ENCODE peak calls at places on chromosome X, in six cellular contexts. One of them, this sample, is unnamed.
A peak's percentile ranks its signal among the peaks of the same experiment; 100 is the strongest.

GRCh38 chrX:15310117-15310516 is 5.3 kb downstream of the ASB11 start:
- DNase-seq in body of pancreas: peak; percentile 68
- DNase-seq in spleen: no peak
- DNase-seq in endothelial cell of umbilical vein: peak; percentile 91
- DNase-seq in ovary: no peak
- DNase-seq in breast epithelium: no peak
- DNase-seq in this sample: no peak

GRCh38 chrX:75273483-75273882 is 402 bp upstream of the UPRT start:
- DNase-seq in spleen: no peak
- DNase-seq in body of pancreas: peak; percentile 10
- DNase-seq in breast epithelium: no peak
- DNase-seq in endothelial cell of umbilical vein: no peak
- DNase-seq in ovary: no peak
- DNase-seq in this sample: no peak

GRCh38 chrX:129235903-129236302 is 287.4 kb downstream of the SMARCA1 start:
- DNase-seq in breast epithelium: no peak
- DNase-seq in body of pancreas: no peak
- DNase-seq in ovary: no peak
- DNase-seq in endothelial cell of umbilical vein: no peak
- DNase-seq in spleen: no peak
- DNase-seq in this sample: no peak

GRCh38 chrX:27008486-27008885 is 454.7 kb downstream of the PPP4R3C start:
- DNase-seq in ovary: no peak
- DNase-seq in body of pancreas: no peak
- DNase-seq in spleen: no peak
- DNase-seq in breast epithelium: no peak
- DNase-seq in endothelial cell of umbilical vein: no peak
- DNase-seq in this sample: no peak

GRCh38 chrX:15301924-15302323 is 13.5 kb downstream of the ASB11 start:
- DNase-seq in spleen: no peak
- DNase-seq in ovary: no peak
- DNase-seq in endothelial cell of umbilical vein: no peak
- DNase-seq in body of pancreas: peak; percentile 84
- DNase-seq in breast epithelium: no peak
- DNase-seq in this sample: peak; percentile 35

GRCh38 chrX:70030242-70030823 is 19.4 kb downstream of the AWAT2 start:
- DNase-seq in spleen: peak; percentile 45
- DNase-seq in ovary: no peak
- DNase-seq in endothelial cell of umbilical vein: peak; percentile 49
- DNase-seq in breast epithelium: no peak
- DNase-seq in body of pancreas: peak; percentile 45
- DNase-seq in this sample: peak; percentile 13

GRCh38 chrX:68929332-68930150 is 100.7 kb downstream of the EFNB1 start:
- DNase-seq in breast epithelium: no peak
- DNase-seq in endothelial cell of umbilical vein: peak; percentile 57
- DNase-seq in ovary: peak; percentile 43
- DNase-seq in body of pancreas: peak; percentile 45
- DNase-seq in spleen: peak; percentile 52
- DNase-seq in this sample: no peak

GRCh38 chrX:15336023-15336413 is 695 bp upstream of the PIGA start:
- DNase-seq in ovary: no peak
- DNase-seq in spleen: no peak
- DNase-seq in endothelial cell of umbilical vein: peak; percentile 58
- DNase-seq in breast epithelium: no peak
- DNase-seq in body of pancreas: peak; percentile 22
- DNase-seq in this sample: peak; percentile 16

GRCh38 chrX:101417190-101417589 is 9.2 kb downstream of the HNRNPH2 start:
- DNase-seq in spleen: no peak
- DNase-seq in body of pancreas: no peak
- DNase-seq in ovary: no peak
- DNase-seq in endothelial cell of umbilical vein: no peak
- DNase-seq in breast epithelium: no peak
- DNase-seq in this sample: no peak

GRCh38 chrX:99603076-99603814 is 806.8 kb downstream of the PCDH19 start:
- DNase-seq in ovary: no peak
- DNase-seq in endothelial cell of umbilical vein: no peak
- DNase-seq in body of pancreas: no peak
- DNase-seq in spleen: no peak
- DNase-seq in breast epithelium: no peak
- DNase-seq in this sample: no peak

GRCh38 chrX:72102760-72103159 is 29.0 kb downstream of the RTL5 start:
- DNase-seq in spleen: no peak
- DNase-seq in body of pancreas: peak; percentile 60
- DNase-seq in breast epithelium: no peak
- DNase-seq in ovary: no peak
- DNase-seq in endothelial cell of umbilical vein: peak; percentile 32
- DNase-seq in this sample: no peak
- TF ChIP-seq POLR2A in spleen: no peak
- TF ChIP-seq POLR2A in body of pancreas: no peak
- TF ChIP-seq POLR2A in breast epithelium: no peak
- TF ChIP-seq POLR2A in ovary: no peak
- TF ChIP-seq POLR2A in endothelial cell of umbilical vein: no peak
- TF ChIP-seq POLR2A in this sample: no peak

GRCh38 chrX:30865020-30865419 is 24.0 kb downstream of the TAB3 start:
- DNase-seq in endothelial cell of umbilical vein: no peak
- DNase-seq in breast epithelium: no peak
- DNase-seq in spleen: no peak
- DNase-seq in ovary: no peak
- DNase-seq in body of pancreas: no peak
- DNase-seq in this sample: no peak
- TF ChIP-seq CTCF in endothelial cell of umbilical vein: no peak
- TF ChIP-seq CTCF in breast epithelium: no peak
- TF ChIP-seq CTCF in spleen: no peak
- TF ChIP-seq CTCF in ovary: no peak
- TF ChIP-seq CTCF in body of pancreas: no peak
- TF ChIP-seq CTCF in this sample: no peak

DNA sequence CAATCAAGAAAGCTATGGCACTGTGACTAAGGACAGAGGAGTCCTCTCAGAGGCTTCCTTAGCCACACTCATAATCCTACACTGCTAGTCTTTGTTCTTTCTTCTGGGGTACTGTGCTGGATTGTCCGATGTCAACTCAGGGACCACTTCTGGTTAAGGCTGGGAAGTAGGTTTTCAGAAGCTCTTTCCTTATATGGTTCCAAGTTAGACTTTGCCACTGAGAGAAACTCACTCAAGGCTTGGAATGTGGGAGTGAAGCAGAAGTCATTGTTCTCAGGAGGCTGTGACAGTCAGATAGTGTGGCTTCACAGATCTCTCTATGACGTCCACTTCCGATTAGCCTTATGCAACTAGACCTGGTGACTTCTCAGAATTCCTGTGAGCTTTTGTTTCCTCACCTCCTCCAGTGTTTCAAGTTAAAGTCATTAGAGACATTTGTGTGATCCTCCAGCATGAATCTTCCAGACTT is 317.3 kb upstream of the F9 start:
- DNase-seq in endothelial cell of umbilical vein: no peak
- DNase-seq in ovary: no peak
- DNase-seq in breast epithelium: no peak
- DNase-seq in body of pancreas: no peak
- DNase-seq in spleen: no peak
- DNase-seq in this sample: no peak
- TF ChIP-seq POLR2A in endothelial cell of umbilical vein: no peak
- TF ChIP-seq POLR2A in ovary: no peak
- TF ChIP-seq POLR2A in breast epithelium: no peak
- TF ChIP-seq POLR2A in body of pancreas: no peak
- TF ChIP-seq POLR2A in spleen: no peak
- TF ChIP-seq POLR2A in this sample: no peak

GRCh38 chrX:150051096-150051495 is 112.8 kb upstream of the EOLA2 start:
- DNase-seq in breast epithelium: no peak
- DNase-seq in body of pancreas: no peak
- DNase-seq in ovary: no peak
- DNase-seq in spleen: no peak
- DNase-seq in endothelial cell of umbilical vein: no peak
- DNase-seq in this sample: no peak

GRCh38 chrX:150049647-150050046 is 111.4 kb upstream of the EOLA2 start:
- DNase-seq in ovary: no peak
- DNase-seq in breast epithelium: no peak
- DNase-seq in body of pancreas: no peak
- DNase-seq in endothelial cell of umbilical vein: peak; percentile 44
- DNase-seq in spleen: no peak
- DNase-seq in this sample: no peak

GRCh38 chrX:150047818-150048217 is 109.5 kb upstream of the EOLA2 start:
- DNase-seq in body of pancreas: no peak
- DNase-seq in breast epithelium: no peak
- DNase-seq in endothelial cell of umbilical vein: no peak
- DNase-seq in spleen: no peak
- DNase-seq in ovary: no peak
- DNase-seq in this sample: no peak

GRCh38 chrX:150052226-150052625 is 113.9 kb upstream of the EOLA2 start:
- DNase-seq in endothelial cell of umbilical vein: no peak
- DNase-seq in spleen: no peak
- DNase-seq in breast epithelium: no peak
- DNase-seq in ovary: no peak
- DNase-seq in body of pancreas: no peak
- DNase-seq in this sample: no peak

GRCh38 chrX:150050387-150050786 is 112.1 kb upstream of the EOLA2 start:
- DNase-seq in endothelial cell of umbilical vein: no peak
- DNase-seq in spleen: no peak
- DNase-seq in body of pancreas: no peak
- DNase-seq in breast epithelium: no peak
- DNase-seq in ovary: no peak
- DNase-seq in this sample: no peak
- TF ChIP-seq CTCF in endothelial cell of umbilical vein: no peak
- TF ChIP-seq CTCF in spleen: no peak
- TF ChIP-seq CTCF in body of pancreas: no peak
- TF ChIP-seq CTCF in breast epithelium: no peak
- TF ChIP-seq CTCF in ovary: no peak
- TF ChIP-seq CTCF in this sample: no peak

DNA sequence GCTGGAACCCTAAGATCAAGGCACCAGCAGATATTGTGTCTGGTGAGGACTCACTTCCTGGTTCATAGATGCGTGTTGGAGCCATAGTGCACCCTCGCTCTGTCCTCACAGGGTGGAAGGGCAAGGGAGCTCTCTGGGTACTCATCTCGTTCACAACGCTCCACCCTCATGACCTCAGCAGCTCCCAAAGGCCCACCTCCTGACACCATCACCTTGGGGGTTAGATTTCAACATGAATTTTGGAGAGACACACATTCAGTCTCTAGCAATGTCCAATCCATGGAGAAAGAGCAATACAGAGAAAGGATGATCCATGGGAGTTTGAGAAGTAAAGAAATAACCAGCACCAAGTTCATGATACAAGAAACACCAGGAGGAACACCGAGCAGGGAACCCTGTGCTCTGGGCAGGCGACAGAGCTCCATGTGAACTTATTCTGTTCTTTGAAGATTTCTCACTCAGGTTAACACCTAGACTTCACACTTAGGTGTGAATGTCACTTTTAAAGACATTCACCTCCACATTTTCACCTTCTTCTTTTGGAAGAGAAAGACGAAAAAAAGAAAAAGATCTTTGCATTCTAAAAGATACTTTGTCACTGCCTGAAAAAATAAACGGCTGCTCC is 171.8 kb upstream of the FAM9B start:
- DNase-seq in ovary: no peak
- DNase-seq in endothelial cell of umbilical vein: no peak
- DNase-seq in breast epithelium: no peak
- DNase-seq in body of pancreas: no peak
- DNase-seq in spleen: no peak
- DNase-seq in this sample: no peak
- TF ChIP-seq POLR2A in ovary: no peak
- TF ChIP-seq POLR2A in endothelial cell of umbilical vein: no peak
- TF ChIP-seq POLR2A in breast epithelium: no peak
- TF ChIP-seq POLR2A in body of pancreas: no peak
- TF ChIP-seq POLR2A in spleen: no peak
- TF ChIP-seq POLR2A in this sample: no peak

GRCh38 chrX:64229145-64229544 is 1.3 kb downstream of the ASB12 start:
- DNase-seq in ovary: no peak
- DNase-seq in endothelial cell of umbilical vein: no peak
- DNase-seq in body of pancreas: no peak
- DNase-seq in spleen: no peak
- DNase-seq in breast epithelium: no peak
- DNase-seq in this sample: peak; percentile 31
- TF ChIP-seq CTCF in ovary: no peak
- TF ChIP-seq CTCF in endothelial cell of umbilical vein: no peak
- TF ChIP-seq CTCF in body of pancreas: no peak
- TF ChIP-seq CTCF in spleen: no peak
- TF ChIP-seq CTCF in breast epithelium: no peak
- TF ChIP-seq CTCF in this sample: peak; percentile 8

GRCh38 chrX:120244735-120245498 is 5.7 kb upstream of the ZBTB33 start:
- DNase-seq in body of pancreas: peak; percentile 86
- DNase-seq in ovary: peak; percentile 82
- DNase-seq in breast epithelium: peak; percentile 74
- DNase-seq in spleen: peak; percentile 87
- DNase-seq in endothelial cell of umbilical vein: peak; percentile 73
- DNase-seq in this sample: peak; percentile 79

GRCh38 chrX:120253784-120254183 is 3.2 kb downstream of the ZBTB33 start:
- DNase-seq in endothelial cell of umbilical vein: no peak
- DNase-seq in breast epithelium: no peak
- DNase-seq in spleen: no peak
- DNase-seq in body of pancreas: no peak
- DNase-seq in ovary: no peak
- DNase-seq in this sample: no peak

GRCh38 chrX:120251471-120252011 is 929 bp downstream of the ZBTB33 start:
- DNase-seq in breast epithelium: peak; percentile 46
- DNase-seq in body of pancreas: peak; percentile 20
- DNase-seq in endothelial cell of umbilical vein: peak; percentile 34
- DNase-seq in ovary: peak; percentile 42
- DNase-seq in spleen: peak; percentile 80
- DNase-seq in this sample: peak; percentile 33

GRCh38 chrX:120250522-120251271 is at the start of gene ZBTB33:
- DNase-seq in ovary: peak; percentile 90
- DNase-seq in endothelial cell of umbilical vein: peak; percentile 96
- DNase-seq in spleen: peak; percentile 96
- DNase-seq in breast epithelium: peak; percentile 82
- DNase-seq in body of pancreas: peak; percentile 90
- DNase-seq in this sample: peak; percentile 91
- TF ChIP-seq POLR2A in ovary: peak; percentile 66
- TF ChIP-seq POLR2A in endothelial cell of umbilical vein: no peak
- TF ChIP-seq POLR2A in spleen: no peak
- TF ChIP-seq POLR2A in breast epithelium: peak; percentile 63
- TF ChIP-seq POLR2A in body of pancreas: peak; percentile 91
- TF ChIP-seq POLR2A in this sample: peak; percentile 88

GRCh38 chrX:108250654-108251579 is 159.3 kb downstream of the ATG4A start:
- DNase-seq in ovary: no peak
- DNase-seq in breast epithelium: no peak
- DNase-seq in spleen: no peak
- DNase-seq in endothelial cell of umbilical vein: no peak
- DNase-seq in body of pancreas: no peak
- DNase-seq in this sample: no peak

GRCh38 chrX:108246304-108246954 is 154.9 kb downstream of the ATG4A start:
- DNase-seq in ovary: no peak
- DNase-seq in breast epithelium: no peak
- DNase-seq in body of pancreas: no peak
- DNase-seq in endothelial cell of umbilical vein: no peak
- DNase-seq in spleen: no peak
- DNase-seq in this sample: no peak

GRCh38 chrX:108245462-108245861 is 153.9 kb downstream of the ATG4A start:
- DNase-seq in breast epithelium: no peak
- DNase-seq in ovary: no peak
- DNase-seq in spleen: no peak
- DNase-seq in endothelial cell of umbilical vein: no peak
- DNase-seq in body of pancreas: no peak
- DNase-seq in this sample: no peak
- TF ChIP-seq CTCF in breast epithelium: no peak
- TF ChIP-seq CTCF in ovary: no peak
- TF ChIP-seq CTCF in spleen: no peak
- TF ChIP-seq CTCF in endothelial cell of umbilical vein: no peak
- TF ChIP-seq CTCF in body of pancreas: no peak
- TF ChIP-seq CTCF in this sample: no peak

GRCh38 chrX:65136424-65136823 is 160.2 kb upstream of the ZC4H2 start:
- DNase-seq in ovary: no peak
- DNase-seq in endothelial cell of umbilical vein: no peak
- DNase-seq in body of pancreas: no peak
- DNase-seq in spleen: no peak
- DNase-seq in breast epithelium: no peak
- DNase-seq in this sample: no peak
- TF ChIP-seq POLR2A in ovary: no peak
- TF ChIP-seq POLR2A in endothelial cell of umbilical vein: no peak
- TF ChIP-seq POLR2A in body of pancreas: no peak
- TF ChIP-seq POLR2A in spleen: no peak
- TF ChIP-seq POLR2A in breast epithelium: no peak
- TF ChIP-seq POLR2A in this sample: no peak

GRCh38 chrX:154980330-154981115 is 42.0 kb downstream of the F8 start:
- DNase-seq in breast epithelium: peak; percentile 61
- DNase-seq in spleen: peak; percentile 85
- DNase-seq in endothelial cell of umbilical vein: peak; percentile 69
- DNase-seq in ovary: peak; percentile 70
- DNase-seq in body of pancreas: peak; percentile 82
- DNase-seq in this sample: peak; percentile 82
- TF ChIP-seq CTCF in breast epithelium: peak; percentile 54
- TF ChIP-seq CTCF in spleen: peak; percentile 55
- TF ChIP-seq CTCF in endothelial cell of umbilical vein: peak; percentile 37
- TF ChIP-seq CTCF in ovary: peak; percentile 58
- TF ChIP-seq CTCF in body of pancreas: peak; percentile 86
- TF ChIP-seq CTCF in this sample: peak; percentile 57

This sample was measured in transverse colon.